ENCODE peak calls at places on chromosomes 2 and 18, in four cellular contexts. G is HCT116, N is IMR-90, M is K562. O is an unnamed sample. For H4K20me1, the result is how much of the 10 kb centered on the place peaks cover.

GRCh38 chr2:111226797-111227700 is 106.3 kb downstream of the BCL2L11 start:
- DNase-seq in G (no peak), N (peak), M (no peak), O (no peak)

GRCh38 chr2:160389875-160390274 is 103.7 kb downstream of the RBMS1 start:
- DNase-seq in G (no peak), N (peak), M (no peak), O (no peak)

GRCh38 chr2:181859123-181859522 is 32.4 kb upstream of the ITPRID2 start:
- DNase-seq in G (no peak), N (no peak), M (no peak), O (no peak)

GRCh38 chr2:235433860-235434259 is 60.0 kb upstream of the AGAP1 start:
- DNase-seq in G (no peak), N (peak), M (peak), O (no peak)

GRCh38 chr2:3779650-3780049 is 76.3 kb downstream of the DCDC2C start:
- DNase-seq in G (no peak), N (no peak), M (no peak), O (no peak)

GRCh38 chr18:11146238-11146946 is 3.0 kb downstream of the PIEZO2 start:
- DNase-seq in G (no peak), N (no peak), M (no peak), O (no peak)

GRCh38 chr18:22211660-22212059 is 42.3 kb downstream of the GATA6 start:
- DNase-seq in G (no peak), N (no peak), M (no peak), O (no peak)

GRCh38 chr2:523698-524270 is 153.4 kb downstream of the TMEM18 start:
- DNase-seq in G (no peak), N (no peak), M (no peak), O (no peak)

GRCh38 chr2:54581326-54582039 is 125.4 kb downstream of the SPTBN1 start:
- DNase-seq in G (no peak), N (no peak), M (no peak), O (no peak)

GRCh38 chr2:69032336-69032735 is 19.4 kb downstream of the ANTXR1 start:
- DNase-seq in G (no peak), N (peak), M (no peak), O (no peak)

GRCh38 chr2:88122141-88122884 is 5.5 kb downstream of the FABP1 start:
- DNase-seq in G (no peak), N (no peak), M (no peak), O (no peak)

GRCh38 chr2:8447610-8448221 is 234.1 kb upstream of the ID2 start:
- DNase-seq in G (peak), N (peak), M (no peak), O (no peak)

GRCh38 chr2:19205983-19206533 is 152.4 kb downstream of the OSR1 start:
- DNase-seq in G (no peak), N (no peak), M (no peak), O (peak)

GRCh38 chr2:201208563-201209252 is 25.8 kb downstream of the CASP10 start:
- DNase-seq in G (no peak), N (no peak), M (no peak), O (no peak)

GRCh38 chr18:45328762-45329161 is 286.5 kb upstream of the SLC14A2 start:
- DNase-seq in G (no peak), N (no peak), M (no peak), O (no peak)
- H3K27ac ChIP-seq in G (no peak), N (no peak), M (no peak), O (no peak)

GRCh38 chr2:26048791-26049190 is 14.9 kb downstream of the RAB10 start:
- DNase-seq in G (no peak), N (no peak), M (no peak), O (peak)
- H4K20me1 ChIP-seq in G (under half), N (half or more), M (under half), O (half or more)

GRCh38 chr2:191567229-191567628 is 110.7 kb upstream of the NABP1 start:
- DNase-seq in G (no peak), N (no peak), M (no peak), O (no peak)

GRCh38 chr2:191566347-191566746 is 111.6 kb upstream of the NABP1 start:
- DNase-seq in G (peak), N (peak), M (peak), O (peak)

GRCh38 chr2:191569025-191569424 is 108.9 kb upstream of the NABP1 start:
- DNase-seq in G (no peak), N (no peak), M (no peak), O (no peak)

GRCh38 chr2:191560594-191560993 is 117.3 kb upstream of the NABP1 start:
- DNase-seq in G (no peak), N (no peak), M (no peak), O (no peak)

GRCh38 chr2:191565647-191566198 is 112.2 kb upstream of the NABP1 start:
- DNase-seq in G (no peak), N (no peak), M (peak), O (no peak)
- H3K4me2 ChIP-seq in G (no peak), N (no peak), M (peak), O (no peak)

DNA sequence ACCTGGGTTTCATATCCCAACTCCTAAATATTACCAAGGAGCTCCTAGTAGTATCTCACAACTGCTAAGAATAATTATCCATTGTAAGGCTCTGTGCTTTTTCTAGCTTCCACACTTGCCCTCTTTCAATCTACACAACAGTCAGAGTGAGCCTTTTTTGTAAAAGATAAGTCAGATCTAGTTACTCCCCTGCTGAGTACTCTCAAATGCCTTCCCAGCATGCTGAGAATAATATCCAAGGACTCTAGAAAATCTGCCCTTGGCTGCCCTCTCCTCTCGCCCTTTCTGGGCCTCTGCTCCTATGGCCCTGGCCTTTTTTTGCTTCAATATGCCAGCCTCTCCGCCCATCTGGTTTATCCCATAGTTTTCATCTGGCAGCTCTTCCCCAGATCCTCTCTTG is 455.9 kb upstream of the UBE2E3 start:
- DNase-seq in G (no peak), N (peak), M (no peak), O (no peak)
- H3K27ac ChIP-seq in G (no peak), N (peak), M (no peak), O (peak)

GRCh38 chr2:229832499-229832898 is 89.3 kb downstream of the TRIP12 start:
- DNase-seq in G (no peak), N (no peak), M (no peak), O (no peak)
- H4K20me1 ChIP-seq in G (under half), N (under half), M (under half), O (under half)

GRCh38 chr2:234377761-234378341 is 119.0 kb downstream of the ARL4C start:
- DNase-seq in G (no peak), N (peak), M (no peak), O (peak)
- H3K4me2 ChIP-seq in G (no peak), N (peak), M (no peak), O (peak)

GRCh38 chr2:142380372-142380771 is 249.6 kb upstream of the LRP1B start:
- DNase-seq in G (no peak), N (no peak), M (no peak), O (no peak)
- H3K27ac ChIP-seq in G (no peak), N (no peak), M (no peak), O (no peak)

DNA sequence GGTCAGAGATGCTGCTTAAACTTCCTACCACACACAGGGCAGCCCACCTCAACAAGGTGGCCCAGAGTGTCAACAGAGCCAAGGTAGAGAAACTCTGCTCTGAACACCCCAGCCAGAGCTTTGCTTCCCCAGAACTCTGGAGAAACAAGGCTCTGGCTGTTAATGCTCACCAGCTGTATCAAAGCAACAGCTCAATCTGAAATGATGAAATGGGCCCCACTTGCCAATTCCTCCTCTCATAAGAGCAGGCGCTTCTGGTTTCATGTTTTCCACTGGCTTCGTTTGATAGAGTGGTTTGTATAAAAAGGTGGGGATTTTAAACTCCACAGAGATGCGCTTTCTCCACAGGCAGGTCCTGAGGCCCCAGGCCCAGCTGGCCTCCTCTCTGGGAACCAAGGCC is 60.9 kb upstream of the TFCP2L1 start:
- DNase-seq in G (no peak), N (no peak), M (no peak), O (no peak)
- H4K20me1 ChIP-seq in G (under half), N (under half), M (under half), O (under half)